ENCODE peak calls at places on chromosome 15, in seven cellular contexts. R, H, J, M, Y, V and K are unnamed samples.
A peak's percentile ranks its signal among the peaks of the same experiment; 100 is the strongest.

GRCh38 chr15:52018244-52018643 is 775 bp upstream of the MAPK6 start:
- DNase-seq in R (no peak), H (no peak), J (no peak), M (no peak), Y (peak; percentile 56), V (no peak), K (peak; percentile 41)

GRCh38 chr15:69529141-69529540 is 76.5 kb downstream of the RPLP1 start:
- DNase-seq in R (no peak), H (no peak), J (no peak), M (no peak), Y (no peak), V (no peak), K (no peak)

GRCh38 chr15:90037961-90038633 is 37.0 kb downstream of the ZNF710 start:
- DNase-seq in R (peak; percentile 26), H (no peak), J (no peak), M (peak; percentile 89), Y (peak; percentile 58), V (no peak), K (no peak)

GRCh38 chr15:57611119-57611518 is 19.4 kb downstream of the MYZAP start:
- DNase-seq in R (no peak), H (peak; percentile 43), J (no peak), M (no peak), Y (no peak), V (no peak), K (no peak)

GRCh38 chr15:60137711-60138396 is 133.7 kb downstream of the FOXB1 start:
- DNase-seq in R (no peak), H (no peak), J (no peak), M (no peak), Y (peak; percentile 69), V (no peak), K (peak; percentile 28)

GRCh38 chr15:100111103-100112060 is 230.4 kb downstream of the ADAMTS17 start:
- DNase-seq in R (peak; percentile 83), H (peak; percentile 19), J (no peak), M (no peak), Y (peak; percentile 89), V (peak; percentile 69), K (peak; percentile 4)

GRCh38 chr15:100572362-100572983 is 29.5 kb downstream of the LINS1 start:
- DNase-seq in R (peak; percentile 16), H (no peak), J (no peak), M (no peak), Y (peak; percentile 45), V (no peak), K (peak; percentile 6)

GRCh38 chr15:80490431-80490990 is 86.3 kb downstream of the ARNT2 start:
- DNase-seq in R (no peak), H (no peak), J (no peak), M (peak; percentile 8), Y (no peak), V (no peak), K (no peak)

GRCh38 chr15:66515901-66516322 is 10.8 kb downstream of the ZWILCH start:
- DNase-seq in R (peak; percentile 35), H (no peak), J (no peak), M (no peak), Y (peak; percentile 71), V (no peak), K (no peak)

GRCh38 chr15:51336011-51336410 is 2.4 kb downstream of the CYP19A1 start:
- DNase-seq in R (no peak), H (no peak), J (no peak), M (no peak), Y (no peak), V (no peak), K (peak; percentile 6)

GRCh38 chr15:31308185-31308639 is 18.4 kb upstream of the KLF13 start:
- DNase-seq in R (no peak), H (no peak), J (no peak), M (peak; percentile 54), Y (no peak), V (no peak), K (no peak)

GRCh38 chr15:98635848-98636247 is 12.5 kb upstream of the IGF1R start:
- DNase-seq in R (no peak), H (no peak), J (no peak), M (no peak), Y (no peak), V (no peak), K (no peak)

GRCh38 chr15:71137138-71137518 is 21.9 kb downstream of the THSD4 start:
- DNase-seq in R (no peak), H (peak; percentile 61), J (no peak), M (no peak), Y (no peak), V (no peak), K (no peak)

GRCh38 chr15:31474059-31474868 is 147.6 kb downstream of the KLF13 start:
- DNase-seq in R (no peak), H (peak; percentile 2), J (no peak), M (peak; percentile 75), Y (no peak), V (no peak), K (no peak)

GRCh38 chr15:89761929-89762328 is 10.9 kb upstream of the MESP1 start:
- DNase-seq in R (no peak), H (peak; percentile 62), J (no peak), M (no peak), Y (no peak), V (no peak), K (no peak)

GRCh38 chr15:61186905-61187865 is 41.9 kb downstream of the RORA start:
- DNase-seq in R (peak; percentile 24), H (no peak), J (no peak), M (no peak), Y (no peak), V (peak; percentile 39), K (no peak)

GRCh38 chr15:87167055-87167454 is 1087.4 kb downstream of the AGBL1 start:
- DNase-seq in R (no peak), H (no peak), J (no peak), M (no peak), Y (peak; percentile 10), V (no peak), K (peak; percentile 36)

GRCh38 chr15:100043069-100043641 is 298.6 kb downstream of the ADAMTS17 start:
- DNase-seq in R (peak; percentile 71), H (no peak), J (no peak), M (no peak), Y (peak; percentile 74), V (no peak), K (peak; percentile 19)

GRCh38 chr15:91017716-91018115 is 4.7 kb downstream of the VPS33B start:
- DNase-seq in R (no peak), H (no peak), J (no peak), M (no peak), Y (no peak), V (no peak), K (no peak)

GRCh38 chr15:37682304-37682703 is 252.1 kb upstream of the TMCO5A start:
- DNase-seq in R (peak; percentile 1), H (no peak), J (no peak), M (no peak), Y (peak; percentile 40), V (no peak), K (no peak)

GRCh38 chr15:33310481-33311311 is at the start of gene RYR3:
- DNase-seq in R (no peak), H (no peak), J (peak; percentile 50), M (no peak), Y (peak; percentile 22), V (peak; percentile 10), K (no peak)

GRCh38 chr15:52392008-52392687 is 96.5 kb upstream of the MYO5C start:
- DNase-seq in R (no peak), H (no peak), J (no peak), M (no peak), Y (peak; percentile 26), V (no peak), K (peak; percentile 88)

DNA sequence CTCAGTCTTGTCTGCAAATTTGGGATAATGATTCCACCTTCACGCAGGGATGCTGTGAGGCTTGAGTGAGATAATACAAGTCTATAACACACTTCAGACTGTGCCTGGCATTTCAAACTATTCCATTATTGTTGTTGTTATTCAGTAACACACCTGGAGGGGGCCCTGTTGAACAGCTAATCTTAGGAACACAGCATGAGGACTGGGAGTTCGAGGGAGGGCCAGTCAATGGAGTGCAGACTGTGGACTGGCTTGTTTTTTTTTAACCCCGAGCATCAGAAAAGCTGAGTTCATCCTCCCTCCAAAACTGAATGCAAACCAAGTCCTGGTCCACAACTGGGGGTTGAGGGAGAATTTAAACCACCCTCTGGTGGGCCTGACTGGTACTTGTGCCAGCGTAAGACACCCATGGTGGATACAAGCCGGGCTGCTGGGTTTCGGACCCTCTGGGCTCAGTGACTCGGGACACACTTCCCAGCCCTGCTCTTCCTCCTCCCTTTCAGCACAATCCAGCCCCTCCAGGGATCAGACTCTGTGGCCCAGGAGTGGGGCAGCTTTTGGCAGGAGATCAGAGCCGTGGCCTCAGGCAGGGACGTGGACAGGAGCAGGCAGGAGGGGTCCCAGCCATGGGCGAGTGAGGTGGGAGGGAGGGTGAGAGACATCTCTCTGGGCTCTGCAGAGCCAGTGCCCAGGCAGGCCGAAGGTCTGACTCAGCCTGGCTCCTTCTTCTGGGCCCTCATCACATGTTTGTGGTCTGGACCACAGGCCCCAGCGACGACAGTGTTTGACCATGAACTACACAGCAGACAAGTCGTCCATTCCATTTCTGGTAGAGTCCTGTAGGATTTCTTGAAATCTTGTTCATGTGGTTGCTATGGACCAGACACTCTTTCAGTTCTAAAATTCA is 36.3 kb upstream of the MEX3B start:
- DNase-seq in R (no peak), H (no peak), J (peak; percentile 28), M (peak; percentile 38), Y (peak; percentile 74), V (no peak), K (peak; percentile 91)
- TF ChIP-seq CTCF in R (no peak), H (no peak), J (no peak), M (no peak), Y (peak; percentile 15), V (no peak), K (peak; percentile 72)

GRCh38 chr15:47496343-47497185 is 220.7 kb upstream of the SEMA6D start:
- DNase-seq in R (no peak), H (no peak), J (no peak), M (no peak), Y (no peak), V (no peak), K (no peak)
- TF ChIP-seq CTCF in R (no peak), H (no peak), J (peak; percentile 40), M (no peak), Y (peak; percentile 30), V (no peak), K (peak; percentile 53)

DNA sequence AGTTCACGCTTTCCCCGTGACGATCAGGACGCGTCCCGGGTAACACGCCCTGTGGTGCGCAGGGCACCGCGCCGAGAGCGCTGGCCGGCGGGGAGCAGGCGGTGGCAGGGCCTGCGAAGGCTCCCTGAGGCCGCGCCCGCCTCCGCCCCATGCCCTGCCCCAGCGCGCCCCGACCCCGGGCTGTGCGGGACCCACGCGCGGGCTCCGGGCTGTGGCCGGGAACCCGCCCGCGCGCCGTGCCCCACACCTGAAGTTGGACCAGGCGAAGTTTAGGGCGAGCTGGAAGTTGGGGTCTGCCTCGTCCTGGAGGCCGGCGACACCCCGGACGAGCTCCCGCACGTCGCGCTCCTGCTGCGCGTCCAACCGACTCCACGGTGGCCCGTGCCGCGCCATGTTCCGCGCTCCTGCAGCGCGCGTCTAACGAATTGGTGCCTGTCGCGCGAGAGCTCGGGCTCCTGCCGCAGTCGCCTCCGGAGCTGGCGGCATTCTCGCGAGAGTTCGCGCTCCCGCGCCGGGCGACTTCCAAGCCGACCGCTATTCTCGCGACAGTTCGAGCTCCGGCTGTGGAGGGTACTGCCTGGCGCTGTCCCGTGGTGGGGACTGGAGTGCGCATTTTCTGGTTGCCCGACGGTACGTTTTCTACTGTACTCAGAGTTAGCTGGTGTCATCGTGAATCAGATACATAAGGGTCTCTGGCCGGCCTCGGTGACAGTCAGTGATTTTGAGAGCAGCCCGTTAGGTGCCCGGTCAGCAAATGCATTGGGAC is at the start of gene TUBGCP5:
- DNase-seq in R (peak; percentile 97), H (peak; percentile 98), J (peak; percentile 100), M (peak; percentile 99), Y (peak; percentile 98), V (peak; percentile 99), K (peak; percentile 98)
- TF ChIP-seq CTCF in R (peak; percentile 35), H (peak; percentile 21), J (no peak), M (peak; percentile 12), Y (peak; percentile 54), V (peak; percentile 11), K (peak; percentile 49)

GRCh38 chr15:63473999-63474809 is 30.2 kb upstream of the USP3 start:
- DNase-seq in R (no peak), H (peak; percentile 75), J (no peak), M (peak; percentile 95), Y (peak; percentile 68), V (no peak), K (peak; percentile 69)
- TF ChIP-seq CTCF in R (no peak), H (no peak), J (no peak), M (no peak), Y (no peak), V (no peak), K (peak; percentile 32)